ENCODE peak calls at places on chromosome 5, in nine cellular contexts. X is left colon, M is adrenal gland, S is ELF-1, P is NCI-H446 treated with DMSO at 0.1 percent for 48 hours, N is HTR-8/SVneo, I is NCI-H1694, U is osteoblast, W is NCI-H146. L is an unnamed sample.

GRCh38 chr5:89769975-89770374 is 639.6 kb downstream of the CETN3 start:
- DNase-seq in X (no peak), U (no peak), I (no peak), M (no peak), N (no peak), S (no peak), P (no peak), W (no peak), L (no peak)

GRCh38 chr5:114412509-114413171 is 50.8 kb downstream of the KCNN2 start:
- DNase-seq in S (no peak), X (no peak), P (peak), I (no peak), N (no peak), W (no peak), M (no peak), U (no peak), L (no peak)

GRCh38 chr5:132221781-132222648 is 5.6 kb downstream of the P4HA2 start:
- DNase-seq in X (peak), W (no peak), S (no peak), I (no peak), U (no peak), M (peak), N (no peak), P (peak), L (no peak)

GRCh38 chr5:2008851-2009629 is 126.3 kb upstream of the IRX4 start:
- DNase-seq in W (no peak), P (no peak), I (no peak), U (no peak), X (no peak), N (no peak), S (no peak), M (no peak), L (no peak)

GRCh38 chr5:93636850-93637249 is 53.8 kb downstream of the NR2F1 start:
- DNase-seq in U (no peak), M (no peak), X (no peak), I (no peak), N (no peak), P (no peak), S (no peak), W (no peak), L (no peak)

GRCh38 chr5:68382640-68383039 is 167.1 kb downstream of the PIK3R1 start:
- DNase-seq in P (no peak), U (no peak), M (no peak), S (no peak), W (no peak), X (no peak), N (no peak), I (no peak), L (no peak)

GRCh38 chr5:14760548-14761002 is 96.1 kb downstream of the OTULIN start:
- DNase-seq in I (no peak), U (no peak), N (no peak), S (no peak), M (no peak), X (no peak), P (no peak), W (no peak), L (no peak)

GRCh38 chr5:25964009-25964372 is 1074.4 kb downstream of the CDH9 start:
- DNase-seq in U (no peak), M (no peak), I (no peak), N (no peak), S (no peak), W (no peak), P (no peak), X (no peak), L (no peak)

GRCh38 chr5:71887680-71888079 is 168.6 kb downstream of the CARTPT start:
- DNase-seq in I (no peak), M (no peak), N (peak), P (no peak), U (no peak), W (peak), S (no peak), X (no peak), L (no peak)

GRCh38 chr5:178739452-178740180 is 9.2 kb upstream of the ZNF354A start:
- DNase-seq in N (no peak), X (no peak), W (no peak), P (no peak), I (no peak), U (no peak), M (no peak), S (no peak), L (no peak)

GRCh38 chr5:1156754-1157460 is 44.5 kb upstream of the SLC6A19 start:
- DNase-seq in N (no peak), X (no peak), U (peak), W (no peak), P (no peak), S (no peak), I (no peak), M (no peak), L (no peak)

GRCh38 chr5:68007446-68007845 is 208.1 kb upstream of the PIK3R1 start:
- DNase-seq in P (no peak), S (no peak), X (no peak), W (no peak), I (no peak), N (no peak), M (peak), U (no peak), L (no peak)

GRCh38 chr5:101679816-101680215 is 616.3 kb downstream of the SLCO4C1 start:
- DNase-seq in P (peak), S (no peak), I (no peak), M (no peak), W (no peak), U (no peak), N (no peak), X (no peak), L (no peak)

GRCh38 chr5:14816999-14817761 is 54.4 kb downstream of the ANKH start:
- DNase-seq in M (no peak), P (peak), N (peak), W (no peak), U (peak), S (no peak), I (peak), X (no peak), L (no peak)

GRCh38 chr5:77892061-77893010 is 116.2 kb upstream of the TBCA start:
- DNase-seq in X (no peak), M (no peak), N (no peak), U (no peak), I (no peak), P (no peak), S (no peak), W (peak), L (no peak)

GRCh38 chr5:172646716-172647285 is 5.7 kb downstream of the NEURL1B start:
- DNase-seq in U (peak), M (no peak), P (no peak), W (peak), I (no peak), X (peak), S (peak), N (no peak), L (no peak)

GRCh38 chr5:90096415-90097081 is 313.0 kb downstream of the CETN3 start:
- DNase-seq in X (no peak), U (peak), I (no peak), S (peak), N (peak), M (peak), P (no peak), W (no peak), L (peak)

GRCh38 chr5:115431116-115431515 is 113.5 kb downstream of the FEM1C start:
- DNase-seq in I (no peak), S (no peak), M (no peak), N (no peak), P (no peak), X (no peak), U (no peak), W (peak), L (no peak)

GRCh38 chr5:88729476-88730182 is 153.4 kb downstream of the MEF2C start:
- DNase-seq in S (peak), U (no peak), I (peak), X (peak), P (peak), N (peak), W (peak), M (peak), L (peak)

GRCh38 chr5:38509185-38509584 is 47.3 kb downstream of the LIFR start:
- DNase-seq in I (no peak), S (no peak), M (no peak), X (no peak), U (peak), N (peak), P (no peak), W (no peak), L (no peak)

GRCh38 chr5:6731465-6732237 is 18.4 kb downstream of the TENT4A start:
- DNase-seq in N (no peak), S (no peak), I (no peak), U (peak), P (no peak), M (no peak), X (no peak), W (no peak), L (no peak)

GRCh38 chr5:146137967-146138403 is 32.6 kb upstream of the PLAC8L1 start:
- DNase-seq in S (no peak), N (no peak), X (peak), U (no peak), M (no peak), P (no peak), W (no peak), I (no peak), L (peak)

GRCh38 chr5:98458004-98458403 is 315.5 kb upstream of the RGMB start:
- DNase-seq in M (no peak), U (peak), W (no peak), I (no peak), N (no peak), S (no peak), P (no peak), X (no peak), L (no peak)

GRCh38 chr5:14286007-14286406 is 142.9 kb downstream of the TRIO start:
- DNase-seq in N (no peak), I (no peak), P (no peak), X (no peak), M (no peak), S (no peak), W (no peak), U (no peak), L (no peak)

GRCh38 chr5:96093340-96093739 is 131.7 kb upstream of the ELL2 start:
- DNase-seq in U (no peak), I (no peak), N (no peak), S (no peak), X (peak), P (no peak), W (no peak), M (no peak), L (peak)

GRCh38 chr5:146962801-146963355 is 84.3 kb upstream of the PPP2R2B start:
- DNase-seq in P (no peak), W (no peak), U (no peak), X (no peak), M (no peak), S (no peak), I (no peak), N (no peak), L (no peak)

GRCh38 chr5:139565411-139566305 is 4.5 kb downstream of the UBE2D2 start:
- DNase-seq in P (no peak), M (no peak), X (no peak), S (no peak), N (no peak), U (peak), I (no peak), W (no peak), L (no peak)

GRCh38 chr5:93607367-93608258 is 24.6 kb downstream of the NR2F1 start:
- DNase-seq in W (peak), I (peak), M (peak), X (no peak), U (no peak), N (peak), P (peak), S (peak), L (no peak)

GRCh38 chr5:72611111-72611724 is 104.0 kb upstream of the ZNF366 start:
- DNase-seq in P (peak), M (peak), U (no peak), N (peak), I (peak), W (peak), S (peak), X (peak), L (peak)

GRCh38 chr5:133569347-133569746 is 43.0 kb downstream of the FSTL4 start:
- DNase-seq in U (no peak), M (peak), W (no peak), P (no peak), N (no peak), S (no peak), I (no peak), X (no peak), L (no peak)

GRCh38 chr5:5071554-5071953 is 68.6 kb upstream of the ADAMTS16 start:
- DNase-seq in I (no peak), P (no peak), N (no peak), X (no peak), W (no peak), S (no peak), U (no peak), M (no peak), L (no peak)

GRCh38 chr5:40834391-40834848 is 602 bp downstream of the RPL37 start:
- DNase-seq in P (no peak), I (no peak), U (no peak), M (peak), S (no peak), N (no peak), W (peak), X (peak), L (peak)

GRCh38 chr5:58794875-58795274 is 212.0 kb downstream of the RAB3C start:
- DNase-seq in N (no peak), X (no peak), U (no peak), W (no peak), I (no peak), S (no peak), M (no peak), P (no peak), L (no peak)

GRCh38 chr5:170216262-170216864 is 16.4 kb upstream of the C5orf58 start:
- DNase-seq in X (no peak), U (peak), S (peak), N (peak), M (peak), W (no peak), I (peak), P (no peak), L (no peak)

GRCh38 chr5:38888023-38888422 is 42.2 kb downstream of the OSMR start:
- DNase-seq in P (no peak), S (peak), U (no peak), M (no peak), I (no peak), N (no peak), W (peak), X (no peak), L (no peak)

GRCh38 chr5:34660444-34660843 is 4.3 kb downstream of the RAI14 start:
- DNase-seq in X (no peak), I (no peak), P (no peak), M (no peak), S (no peak), N (no peak), W (no peak), U (peak), L (no peak)